ENCODE peak calls at places on chromosome 20, in eight cellular contexts. One of them, this sample, is unnamed.

GRCh38 chr20:23147964-23148720 is 62.0 kb upstream of the CD93 start:
- DNase-seq in memory B cell: no peak
- DNase-seq in stimulated activated CD4-positive, alpha-beta T cell treated with anti-CD3 and anti-CD28 coated beads, Interleukin-12 subunit alpha, Interleukin-12 subunit beta, amount 100 ng/mL, for 4 hours: no peak
- DNase-seq in NAMALWA: no peak
- DNase-seq in GDM1: peak; percentile 53
- DNase-seq in glutamatergic neuron: no peak
- DNase-seq in NCI-H1105 treated with DMSO at 0.1 percent for 48 hours: no peak
- DNase-seq in cerebellum: peak; percentile 37
- DNase-seq in this sample: no peak

GRCh38 chr20:46797201-46797600 is 87.8 kb downstream of the SLC2A10 start:
- DNase-seq in memory B cell: no peak
- DNase-seq in stimulated activated CD4-positive, alpha-beta T cell treated with anti-CD3 and anti-CD28 coated beads, Interleukin-12 subunit alpha, Interleukin-12 subunit beta, amount 100 ng/mL, for 4 hours: no peak
- DNase-seq in NAMALWA: no peak
- DNase-seq in GDM1: no peak
- DNase-seq in glutamatergic neuron: no peak
- DNase-seq in NCI-H1105 treated with DMSO at 0.1 percent for 48 hours: no peak
- DNase-seq in cerebellum: no peak
- DNase-seq in this sample: no peak

GRCh38 chr20:6671829-6672228 is 95.7 kb upstream of the BMP2 start:
- DNase-seq in memory B cell: no peak
- DNase-seq in stimulated activated CD4-positive, alpha-beta T cell treated with anti-CD3 and anti-CD28 coated beads, Interleukin-12 subunit alpha, Interleukin-12 subunit beta, amount 100 ng/mL, for 4 hours: no peak
- DNase-seq in NAMALWA: no peak
- DNase-seq in GDM1: no peak
- DNase-seq in glutamatergic neuron: no peak
- DNase-seq in NCI-H1105 treated with DMSO at 0.1 percent for 48 hours: no peak
- DNase-seq in cerebellum: no peak
- DNase-seq in this sample: no peak

GRCh38 chr20:62805365-62805710 is 703 bp downstream of the OGFR start:
- DNase-seq in memory B cell: no peak
- DNase-seq in stimulated activated CD4-positive, alpha-beta T cell treated with anti-CD3 and anti-CD28 coated beads, Interleukin-12 subunit alpha, Interleukin-12 subunit beta, amount 100 ng/mL, for 4 hours: no peak
- DNase-seq in NAMALWA: peak; percentile 60
- DNase-seq in GDM1: no peak
- DNase-seq in glutamatergic neuron: no peak
- DNase-seq in NCI-H1105 treated with DMSO at 0.1 percent for 48 hours: no peak
- DNase-seq in cerebellum: no peak
- DNase-seq in this sample: peak; percentile 17

GRCh38 chr20:46681032-46681854 is 8.0 kb downstream of the TP53RK start:
- DNase-seq in memory B cell: peak; percentile 69
- DNase-seq in stimulated activated CD4-positive, alpha-beta T cell treated with anti-CD3 and anti-CD28 coated beads, Interleukin-12 subunit alpha, Interleukin-12 subunit beta, amount 100 ng/mL, for 4 hours: peak; percentile 62
- DNase-seq in NAMALWA: peak; percentile 79
- DNase-seq in GDM1: peak; percentile 13
- DNase-seq in glutamatergic neuron: peak; percentile 80
- DNase-seq in NCI-H1105 treated with DMSO at 0.1 percent for 48 hours: peak; percentile 63
- DNase-seq in cerebellum: peak; percentile 68
- DNase-seq in this sample: peak; percentile 80

GRCh38 chr20:15638781-15639180 is 934.5 kb downstream of the KIF16B start:
- DNase-seq in memory B cell: no peak
- DNase-seq in stimulated activated CD4-positive, alpha-beta T cell treated with anti-CD3 and anti-CD28 coated beads, Interleukin-12 subunit alpha, Interleukin-12 subunit beta, amount 100 ng/mL, for 4 hours: no peak
- DNase-seq in NAMALWA: no peak
- DNase-seq in GDM1: no peak
- DNase-seq in glutamatergic neuron: no peak
- DNase-seq in NCI-H1105 treated with DMSO at 0.1 percent for 48 hours: no peak
- DNase-seq in cerebellum: peak; percentile 35
- DNase-seq in this sample: no peak

GRCh38 chr20:63094767-63095499 is 88.2 kb upstream of the BHLHE23 start:
- DNase-seq in memory B cell: no peak
- DNase-seq in stimulated activated CD4-positive, alpha-beta T cell treated with anti-CD3 and anti-CD28 coated beads, Interleukin-12 subunit alpha, Interleukin-12 subunit beta, amount 100 ng/mL, for 4 hours: no peak
- DNase-seq in NAMALWA: no peak
- DNase-seq in GDM1: no peak
- DNase-seq in glutamatergic neuron: peak; percentile 21
- DNase-seq in NCI-H1105 treated with DMSO at 0.1 percent for 48 hours: no peak
- DNase-seq in cerebellum: no peak
- DNase-seq in this sample: no peak

GRCh38 chr20:19735446-19735845 is 22.6 kb upstream of the RIN2 start:
- DNase-seq in memory B cell: no peak
- DNase-seq in stimulated activated CD4-positive, alpha-beta T cell treated with anti-CD3 and anti-CD28 coated beads, Interleukin-12 subunit alpha, Interleukin-12 subunit beta, amount 100 ng/mL, for 4 hours: no peak
- DNase-seq in NAMALWA: no peak
- DNase-seq in GDM1: no peak
- DNase-seq in glutamatergic neuron: peak; percentile 72
- DNase-seq in NCI-H1105 treated with DMSO at 0.1 percent for 48 hours: no peak
- DNase-seq in cerebellum: no peak
- DNase-seq in this sample: no peak

GRCh38 chr20:45436732-45437485 is 21.0 kb downstream of the PIGT start:
- DNase-seq in memory B cell: peak; percentile 92
- DNase-seq in stimulated activated CD4-positive, alpha-beta T cell treated with anti-CD3 and anti-CD28 coated beads, Interleukin-12 subunit alpha, Interleukin-12 subunit beta, amount 100 ng/mL, for 4 hours: peak; percentile 84
- DNase-seq in NAMALWA: peak; percentile 83
- DNase-seq in GDM1: peak; percentile 77
- DNase-seq in glutamatergic neuron: peak; percentile 88
- DNase-seq in NCI-H1105 treated with DMSO at 0.1 percent for 48 hours: peak; percentile 71
- DNase-seq in cerebellum: peak; percentile 87
- DNase-seq in this sample: peak; percentile 81

GRCh38 chr20:63009988-63010769 is 3.4 kb upstream of the BHLHE23 start:
- DNase-seq in memory B cell: peak; percentile 33
- DNase-seq in stimulated activated CD4-positive, alpha-beta T cell treated with anti-CD3 and anti-CD28 coated beads, Interleukin-12 subunit alpha, Interleukin-12 subunit beta, amount 100 ng/mL, for 4 hours: peak; percentile 45
- DNase-seq in NAMALWA: peak; percentile 99
- DNase-seq in GDM1: peak; percentile 11
- DNase-seq in glutamatergic neuron: peak; percentile 16
- DNase-seq in NCI-H1105 treated with DMSO at 0.1 percent for 48 hours: peak; percentile 14
- DNase-seq in cerebellum: no peak
- DNase-seq in this sample: peak; percentile 34

GRCh38 chr20:54524849-54525248 is 49.5 kb downstream of the DOK5 start:
- DNase-seq in memory B cell: no peak
- DNase-seq in stimulated activated CD4-positive, alpha-beta T cell treated with anti-CD3 and anti-CD28 coated beads, Interleukin-12 subunit alpha, Interleukin-12 subunit beta, amount 100 ng/mL, for 4 hours: no peak
- DNase-seq in NAMALWA: no peak
- DNase-seq in GDM1: no peak
- DNase-seq in glutamatergic neuron: no peak
- DNase-seq in NCI-H1105 treated with DMSO at 0.1 percent for 48 hours: no peak
- DNase-seq in cerebellum: no peak
- DNase-seq in this sample: no peak

GRCh38 chr20:58709013-58709702 is 16.6 kb downstream of the NPEPL1 start:
- DNase-seq in memory B cell: peak; percentile 6
- DNase-seq in stimulated activated CD4-positive, alpha-beta T cell treated with anti-CD3 and anti-CD28 coated beads, Interleukin-12 subunit alpha, Interleukin-12 subunit beta, amount 100 ng/mL, for 4 hours: no peak
- DNase-seq in NAMALWA: no peak
- DNase-seq in GDM1: no peak
- DNase-seq in glutamatergic neuron: no peak
- DNase-seq in NCI-H1105 treated with DMSO at 0.1 percent for 48 hours: no peak
- DNase-seq in cerebellum: no peak
- DNase-seq in this sample: no peak

This sample was measured in NCI-H1417.